ENCODE peak calls at places on chromosomes 3 and 15, in eight cellular contexts. V is fibroblast of pulmonary artery; O is BE2C; S is KBM-7; M is NCI-H1105 treated with DMSO at 0.1 percent for 48 hours; X is sigmoid colon; T is stimulated activated CD4-positive, alpha-beta T cell treated with anti-CD3 and anti-CD28 coated beads, Interleukin-1b, Interleukin-23, amount 100 ng/mL, for 4 hours; N is putamen. U is an unnamed sample.

GRCh38 chr3:15079083-15079482 is 14.0 kb upstream of the MRPS25 start:
- DNase-seq in V (no peak), O (no peak), S (no peak), M (no peak), X (no peak), T (no peak), N (no peak), U (no peak)

GRCh38 chr3:123406598-123406997 is 42.3 kb downstream of the ADCY5 start:
- DNase-seq in V (no peak), O (peak), S (no peak), M (peak), X (peak), T (no peak), N (no peak), U (no peak)

GRCh38 chr15:90523373-90523772 is 6.3 kb upstream of the CRTC3 start:
- DNase-seq in V (no peak), O (no peak), S (no peak), M (no peak), X (no peak), T (no peak), N (no peak), U (no peak)

GRCh38 chr3:195543642-195544536 is 764 bp upstream of the PPP1R2 start:
- DNase-seq in V (no peak), O (peak), S (no peak), M (no peak), X (no peak), T (no peak), N (no peak), U (no peak)

GRCh38 chr3:113210608-113211369 is 568 bp upstream of the BOC start:
- DNase-seq in V (peak), O (no peak), S (no peak), M (no peak), X (peak), T (no peak), N (no peak), U (no peak)

GRCh38 chr3:39150803-39151631 is 2.4 kb downstream of the CSRNP1 start:
- DNase-seq in V (peak), O (peak), S (peak), M (no peak), X (peak), T (peak), N (peak), U (peak)

GRCh38 chr3:100600181-100601042 is 9.0 kb upstream of the ADGRG7 start:
- DNase-seq in V (no peak), O (peak), S (peak), M (peak), X (no peak), T (no peak), N (no peak), U (no peak)

GRCh38 chr3:112860898-112861297 is 14.2 kb upstream of the CD200R1L start:
- DNase-seq in V (no peak), O (peak), S (peak), M (no peak), X (no peak), T (no peak), N (no peak), U (no peak)

U was measured in activated CD4-positive, alpha-beta T cell treated with anti-CD3 and anti-CD28 coated beads for 24 hours.